ENCODE peak calls at places on chromosomes 3 and 15, in four cellular contexts. A is NCI-H2081; Q is stimulated activated naive CD8-positive, alpha-beta T cell treated with anti-CD3 and anti-CD28 coated beads, Interleukin-15, amount 100 ng/mL, for 72 hours; W is AG04450. B is an unnamed sample.

GRCh38 chr3:52288674-52289073 is 1.0 kb downstream of the GLYCTK start:
- DNase-seq in A (no peak), Q (no peak), W (no peak), B (no peak)

GRCh38 chr3:31934018-31934417 is 47.0 kb downstream of the OSBPL10 start:
- DNase-seq in A (no peak), Q (no peak), W (no peak), B (no peak)

GRCh38 chr15:81239190-81239589 is 42.5 kb downstream of the IL16 start:
- DNase-seq in A (no peak), Q (no peak), W (peak), B (no peak)

GRCh38 chr3:56064684-56065083 is 403.6 kb downstream of the ERC2 start:
- DNase-seq in A (no peak), Q (no peak), W (no peak), B (no peak)

GRCh38 chr3:37254316-37254715 is 79.9 kb upstream of the LRRFIP2 start:
- DNase-seq in A (no peak), Q (no peak), W (no peak), B (no peak)

GRCh38 chr3:70359711-70360110 is 47.3 kb upstream of the MDFIC2 start:
- DNase-seq in A (no peak), Q (no peak), W (no peak), B (no peak)

GRCh38 chr3:100844063-100844936 is 135.0 kb downstream of the TFG start:
- DNase-seq in A (no peak), Q (no peak), W (no peak), B (no peak)

GRCh38 chr3:77667901-77668300 is 628.0 kb downstream of the ROBO2 start:
- DNase-seq in A (no peak), Q (no peak), W (no peak), B (no peak)

GRCh38 chr3:72092778-72093177 is 307.8 kb upstream of the PROK2 start:
- DNase-seq in A (no peak), Q (no peak), W (no peak), B (no peak)

GRCh38 chr3:101850327-101851048 is 1.2 kb downstream of the NFKBIZ start:
- DNase-seq in A (no peak), Q (peak), W (no peak), B (peak)

GRCh38 chr3:197554196-197554561 is 1.6 kb downstream of the BDH1 start:
- DNase-seq in A (no peak), Q (no peak), W (no peak), B (no peak)